ENCODE peak calls at places on chromosomes 7 and 10, in five cellular contexts. W, D, Q, X and I are unnamed samples.

GRCh38 chr10:70404906-70405824 is 1.2 kb downstream of the EIF4EBP2 start:
- DNase-seq in D (no peak), Q (no peak), W (peak; percentile 81), X (peak; percentile 93), I (no peak)

GRCh38 chr7:12951397-12951801 is 264.0 kb downstream of the ARL4A start:
- DNase-seq in D (no peak), X (peak; percentile 78), W (peak; percentile 32), Q (no peak), I (no peak)

GRCh38 chr10:48606530-48607355 is 1.9 kb upstream of the ARHGAP22 start:
- DNase-seq in Q (no peak), X (peak; percentile 98), W (peak; percentile 95), D (no peak), I (peak; percentile 33)

GRCh38 chr7:92020636-92021035 is 80.0 kb downstream of the AKAP9 start:
- DNase-seq in Q (no peak), W (no peak), X (no peak), D (no peak), I (no peak)

GRCh38 chr10:46228076-46229071 is 58.4 kb upstream of the ANTXRL start:
- DNase-seq in X (peak; percentile 86), W (peak; percentile 77), Q (peak; percentile 80), D (peak; percentile 83), I (peak; percentile 87)

GRCh38 chr7:98867271-98867701 is 2.5 kb downstream of the TMEM130 start:
- DNase-seq in D (no peak), W (peak; percentile 60), Q (no peak), X (no peak), I (no peak)

GRCh38 chr10:12724782-12725579 is 276.5 kb downstream of the CCDC3 start:
- DNase-seq in Q (no peak), D (no peak), W (no peak), X (no peak), I (no peak)

GRCh38 chr7:133203490-133203889 is 49.4 kb upstream of the EXOC4 start:
- DNase-seq in W (no peak), D (no peak), X (no peak), Q (no peak), I (no peak)

GRCh38 chr10:69508738-69509340 is 57.6 kb downstream of the TSPAN15 start:
- DNase-seq in W (no peak), X (no peak), Q (no peak), D (no peak), I (no peak)

GRCh38 chr10:78450807-78451485 is 417.3 kb downstream of the RPS24 start:
- DNase-seq in W (no peak), D (no peak), X (no peak), Q (peak; percentile 38), I (no peak)

GRCh38 chr7:55188590-55189446 is 170.0 kb downstream of the EGFR start:
- DNase-seq in Q (no peak), W (peak; percentile 33), X (no peak), D (no peak), I (no peak)

GRCh38 chr7:140697447-140698143 is 1.1 kb downstream of the NDUFB2 start:
- DNase-seq in Q (no peak), X (peak; percentile 77), W (no peak), D (no peak), I (peak; percentile 54)

GRCh38 chr7:129948338-129948737 is 4.4 kb downstream of the UBE2H start:
- DNase-seq in Q (no peak), W (peak; percentile 97), D (no peak), X (no peak), I (no peak)

GRCh38 chr7:1419688-1420087 is 39.6 kb downstream of the MICALL2 start:
- DNase-seq in D (no peak), Q (peak; percentile 68), X (no peak), W (no peak), I (no peak)

GRCh38 chr7:29039747-29040569 is 81.8 kb upstream of the TRIL start:
- DNase-seq in X (peak; percentile 46), W (no peak), Q (no peak), D (no peak), I (no peak)

GRCh38 chr10:121595806-121596667 is 2.2 kb downstream of the FGFR2 start:
- DNase-seq in W (no peak), X (no peak), D (peak; percentile 63), Q (peak; percentile 55), I (no peak)

GRCh38 chr10:103776878-103777591 is 78.3 kb downstream of the SH3PXD2A start:
- DNase-seq in X (no peak), D (no peak), Q (no peak), W (peak; percentile 26), I (no peak)

GRCh38 chr7:47937065-47937687 is 11.1 kb downstream of the PKD1L1 start:
- DNase-seq in W (no peak), X (no peak), D (no peak), Q (no peak), I (no peak)

GRCh38 chr10:98349508-98349922 is 65.5 kb downstream of the PYROXD2 start:
- DNase-seq in Q (no peak), D (no peak), X (peak; percentile 95), W (peak; percentile 20), I (no peak)

GRCh38 chr7:136953386-136953785 is 84.9 kb downstream of the CHRM2 start:
- DNase-seq in W (peak; percentile 51), D (no peak), Q (no peak), X (peak; percentile 80), I (no peak)

GRCh38 chr10:85612378-85612775 is 754.2 kb downstream of the GRID1 start:
- DNase-seq in W (no peak), X (no peak), D (no peak), Q (no peak), I (no peak)

GRCh38 chr10:6347391-6347951 is 144.7 kb downstream of the PFKFB3 start:
- DNase-seq in W (peak; percentile 8), Q (no peak), X (no peak), D (no peak), I (no peak)

GRCh38 chr7:106736508-106737201 is 75.7 kb upstream of the CCDC71L start:
- DNase-seq in W (peak; percentile 96), X (peak; percentile 84), Q (peak; percentile 66), D (no peak), I (peak; percentile 60)

GRCh38 chr7:140542226-140542625 is 62.9 kb upstream of the MKRN1 start:
- DNase-seq in D (no peak), Q (no peak), X (peak; percentile 65), W (no peak), I (no peak)

GRCh38 chr10:113486531-113486930 is 66.3 kb upstream of the HABP2 start:
- DNase-seq in W (peak; percentile 57), D (no peak), X (no peak), Q (no peak), I (no peak)

GRCh38 chr10:113487154-113487553 is 65.7 kb upstream of the HABP2 start:
- DNase-seq in D (no peak), Q (no peak), X (no peak), W (no peak), I (no peak)

GRCh38 chr10:113480828-113481502 is 71.9 kb upstream of the HABP2 start:
- DNase-seq in Q (no peak), X (no peak), D (no peak), W (peak; percentile 96), I (no peak)

GRCh38 chr10:113485801-113486200 is 67.1 kb upstream of the HABP2 start:
- DNase-seq in D (no peak), Q (no peak), X (no peak), W (peak; percentile 62), I (no peak)

DNA sequence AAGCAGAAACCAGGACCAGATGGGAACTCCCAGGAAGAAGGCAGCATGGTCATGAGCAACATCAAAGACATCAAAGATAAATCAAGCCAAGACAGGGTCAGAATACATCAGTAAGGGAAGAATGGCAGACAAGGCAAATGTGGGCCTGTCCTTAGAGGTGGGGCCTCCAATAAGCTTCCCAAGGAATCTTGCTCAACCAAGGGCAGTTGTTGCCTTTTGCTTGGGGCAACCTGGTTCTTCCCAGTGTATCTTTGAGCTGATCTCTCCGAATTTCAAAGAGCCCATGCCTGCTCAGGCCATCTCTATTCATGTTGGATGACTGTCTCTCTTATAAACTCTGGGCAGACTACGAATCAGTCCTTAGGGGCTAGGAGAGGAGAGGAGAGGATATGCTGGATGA is 68.4 kb upstream of the HABP2 start:
- DNase-seq in W (peak; percentile 64), Q (no peak), X (no peak), D (no peak), I (no peak)
- H2BK12ac ChIP-seq in W (no peak overlapping the region), Q (no peak overlapping the region), X (no peak overlapping the region), D (no peak overlapping the region), I (no peak overlapping the region)

GRCh38 chr10:112519129-112519761 is 72.2 kb downstream of the VTI1A start:
- DNase-seq in Q (no peak), W (no peak), D (no peak), X (no peak), I (no peak)
- H2BK12ac ChIP-seq in Q (no peak overlapping the region), W (no peak overlapping the region), D (no peak overlapping the region), X (no peak overlapping the region), I (no peak overlapping the region)

GRCh38 chr10:26292058-26292457 is 75.5 kb downstream of the GAD2 start:
- DNase-seq in Q (no peak), D (peak; percentile 83), W (no peak), X (no peak), I (no peak)
- H2BK12ac ChIP-seq in Q (no peak overlapping the region), D (no peak overlapping the region), W (peak overlapping the region; percentile 23), X (no peak overlapping the region), I (no peak overlapping the region)

DNA sequence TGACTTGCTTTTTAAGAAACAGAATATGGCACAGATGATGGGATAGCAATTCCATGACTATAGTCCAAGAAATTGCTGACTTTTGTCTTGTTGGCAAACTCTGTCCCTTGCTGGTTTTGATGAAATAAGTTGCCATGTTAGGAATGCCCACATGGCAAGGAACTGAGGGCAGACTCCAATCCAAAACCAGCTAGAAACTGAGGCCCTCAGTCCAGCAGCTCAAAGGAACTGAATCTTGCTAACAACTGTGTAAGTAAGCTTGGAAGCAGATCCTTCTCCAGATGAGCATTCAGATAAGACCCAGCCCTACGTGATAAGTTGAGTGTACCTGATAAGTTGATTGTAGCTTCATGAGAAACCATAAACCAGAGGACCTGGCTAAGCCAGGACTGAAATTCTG is 64.3 kb upstream of the BMPER start:
- DNase-seq in W (peak; percentile 76), Q (no peak), D (no peak), X (no peak), I (no peak)
- H2BK12ac ChIP-seq in W (no peak overlapping the region), Q (no peak overlapping the region), D (no peak overlapping the region), X (no peak overlapping the region), I (no peak overlapping the region)

GRCh38 chr7:152351168-152351567 is 84.6 kb downstream of the KMT2C start:
- DNase-seq in W (peak; percentile 55), X (peak; percentile 42), D (no peak), Q (no peak), I (no peak)
- H2BK12ac ChIP-seq in W (no peak overlapping the region), X (no peak overlapping the region), D (no peak overlapping the region), Q (no peak overlapping the region), I (no peak overlapping the region)

GRCh38 chr10:43710772-43711471 is 62.2 kb upstream of the ZNF32 start:
- DNase-seq in X (no peak), D (no peak), W (no peak), Q (no peak), I (no peak)

GRCh38 chr10:43712821-43713584 is 64.3 kb upstream of the ZNF32 start:
- DNase-seq in X (no peak), W (no peak), Q (no peak), D (no peak), I (no peak)

DNA sequence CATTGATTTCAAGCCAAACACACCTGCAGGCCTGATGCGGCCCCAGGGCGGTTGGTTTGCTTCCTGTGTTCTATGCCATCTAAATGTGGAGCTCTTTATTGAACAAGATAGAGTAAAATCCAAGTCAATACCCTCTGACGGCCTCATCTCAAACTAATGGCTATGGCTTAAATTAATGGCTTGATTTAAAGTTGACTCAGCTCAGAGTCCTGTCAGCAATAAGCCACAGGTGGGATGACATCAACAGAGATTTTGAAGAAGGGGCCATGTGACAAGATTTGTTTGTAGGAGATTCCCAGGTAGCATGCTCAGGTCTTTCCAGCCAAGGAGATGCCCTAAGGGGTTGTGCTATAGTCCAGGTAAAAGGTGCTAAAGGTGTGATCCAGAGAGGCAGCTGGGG is 66.7 kb upstream of the ZNF32 start:
- DNase-seq in X (no peak), Q (no peak), W (no peak), D (no peak), I (no peak)
- H2BK12ac ChIP-seq in X (no peak overlapping the region), Q (no peak overlapping the region), W (no peak overlapping the region), D (peak overlapping the region; percentile 43), I (no peak overlapping the region)